ENCODE peak calls at places on chromosomes 1 and 21, in nine cellular contexts. T, P, G, B, R, F, L, Y and E are unnamed samples. For H3K4me1, the result is how much of the 10 kb centered on the place peaks cover.

GRCh38 chr1:27193194-27193593 is 38.3 kb upstream of the SLC9A1 start:
- DNase-seq in P (no peak), G (no peak), Y (no peak), F (no peak), R (no peak), T (no peak), L (no peak), B (no peak), E (no peak)

GRCh38 chr1:93908394-93909145 is 660 bp downstream of the GCLM start:
- DNase-seq in T (peak), F (peak), Y (peak), P (peak), R (peak), B (peak), G (peak), L (peak), E (no peak)

GRCh38 chr1:144101397-144102050 is 129.7 kb upstream of the FAM72C start:
- DNase-seq in R (peak), F (peak), Y (peak), T (peak), P (peak), L (peak), G (peak), B (peak), E (peak)

GRCh38 chr1:196502437-196502836 is 105.8 kb downstream of the KCNT2 start:
- DNase-seq in T (no peak), F (no peak), R (no peak), B (no peak), Y (no peak), L (no peak), P (no peak), G (no peak), E (no peak)

GRCh38 chr1:234214911-234215892 is 158.1 kb upstream of the COA6 start:
- DNase-seq in R (peak), T (no peak), F (no peak), P (no peak), Y (no peak), L (no peak), G (peak), B (no peak), E (no peak)

GRCh38 chr1:201593200-201593828 is 54.4 kb downstream of the NAV1 start:
- DNase-seq in P (no peak), R (peak), G (peak), B (peak), Y (peak), F (no peak), L (peak), T (no peak), E (peak)

GRCh38 chr1:10117865-10118264 is 85.1 kb downstream of the UBE4B start:
- DNase-seq in Y (no peak), F (no peak), G (no peak), R (no peak), L (no peak), B (no peak), T (no peak), P (no peak), E (no peak)

GRCh38 chr1:21175670-21176581 is 771 bp downstream of the EIF4G3 start:
- DNase-seq in Y (peak), P (peak), L (no peak), R (no peak), T (peak), F (peak), B (peak), G (peak), E (no peak)

GRCh38 chr1:200916152-200916551 is 21.5 kb downstream of the INAVA start:
- DNase-seq in T (no peak), F (no peak), R (no peak), L (no peak), G (no peak), P (no peak), Y (no peak), B (no peak), E (no peak)

GRCh38 chr1:162042361-162042760 is 18.7 kb upstream of the OLFML2B start:
- DNase-seq in R (no peak), F (no peak), P (no peak), G (no peak), T (no peak), Y (no peak), B (no peak), L (no peak), E (no peak)

GRCh38 chr1:173193639-173194038 is 13.5 kb downstream of the TNFSF4 start:
- DNase-seq in T (no peak), L (no peak), R (peak), Y (no peak), B (no peak), F (no peak), G (no peak), P (no peak), E (no peak)

GRCh38 chr1:109379422-109379821 is 18.3 kb downstream of the SORT1 start:
- DNase-seq in P (no peak), G (no peak), B (no peak), F (no peak), L (peak), T (no peak), R (no peak), Y (no peak), E (no peak)
- H3K4me1 ChIP-seq in P (under half), G (under half), B (half or more), F (under half), L (under half), T (under half), R (under half), Y (under half), E (half or more)

GRCh38 chr1:154157520-154158306 is 2.8 kb upstream of the NUP210L start:
- DNase-seq in T (no peak), L (no peak), F (peak), P (peak), R (no peak), G (peak), B (no peak), Y (no peak), E (no peak)

GRCh38 chr1:154151311-154151710 is 3.6 kb downstream of the NUP210L start:
- DNase-seq in F (no peak), R (no peak), B (no peak), T (no peak), L (no peak), P (no peak), G (no peak), Y (no peak), E (no peak)

GRCh38 chr1:154155282-154155681 is 409 bp upstream of the NUP210L start:
- DNase-seq in G (peak), R (no peak), Y (peak), T (no peak), L (no peak), F (no peak), P (no peak), B (no peak), E (no peak)

GRCh38 chr1:154154053-154154452 is 820 bp downstream of the NUP210L start:
- DNase-seq in B (no peak), G (no peak), F (no peak), T (no peak), R (no peak), L (no peak), Y (no peak), P (no peak), E (no peak)

DNA sequence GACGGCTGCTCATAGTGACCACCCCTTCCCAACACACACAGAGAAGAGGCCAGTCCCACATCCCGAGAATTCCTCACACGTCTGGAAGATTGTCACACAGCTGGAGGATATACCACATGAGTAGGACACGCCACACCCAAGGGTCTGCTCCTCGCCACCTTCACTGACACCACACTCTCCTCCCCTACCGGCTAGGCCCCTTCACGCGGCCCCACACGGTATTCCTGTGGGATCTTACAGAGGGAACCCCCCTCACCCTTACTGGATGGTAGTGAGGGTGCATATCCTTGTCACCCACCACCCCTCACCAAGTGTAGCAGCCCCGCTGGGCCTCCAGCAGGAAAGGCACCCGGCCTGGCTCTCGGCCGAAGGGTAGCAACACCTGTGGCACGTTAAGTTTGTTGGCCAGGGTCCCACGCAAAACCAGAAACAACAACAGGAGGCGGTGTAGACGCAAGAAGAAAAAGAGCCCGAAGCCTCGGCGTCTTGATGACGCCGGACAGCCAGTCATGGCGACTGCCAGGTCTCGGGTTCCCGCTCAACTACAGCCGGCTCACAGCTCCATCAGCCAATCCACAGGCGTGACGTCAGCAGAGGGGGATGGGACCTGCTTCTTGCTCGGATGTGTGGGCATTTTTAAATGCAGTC is at the start of gene NUP210L:
- DNase-seq in B (peak), F (no peak), P (no peak), L (no peak), T (peak), Y (peak), R (no peak), G (peak), E (no peak)
- H3K4me1 ChIP-seq in B (under half), F (half or more), P (under half), L (under half), T (under half), Y (under half), R (under half), G (under half), E (under half)

GRCh38 chr1:16148329-16149092 is 7.4 kb downstream of the EPHA2 start:
- DNase-seq in L (no peak), T (no peak), R (no peak), Y (no peak), G (no peak), F (no peak), P (no peak), B (no peak), E (no peak)

GRCh38 chr1:16150508-16150907 is 5.4 kb downstream of the EPHA2 start:
- DNase-seq in T (no peak), L (no peak), B (no peak), R (no peak), P (no peak), G (no peak), Y (no peak), F (no peak), E (no peak)

GRCh38 chr1:16149702-16150488 is 6.0 kb downstream of the EPHA2 start:
- DNase-seq in T (no peak), P (no peak), F (no peak), R (no peak), Y (no peak), L (no peak), G (no peak), B (no peak), E (no peak)

GRCh38 chr1:16147615-16147926 is 8.3 kb downstream of the EPHA2 start:
- DNase-seq in Y (no peak), R (no peak), B (no peak), T (no peak), F (no peak), L (no peak), P (no peak), G (no peak), E (no peak)

DNA sequence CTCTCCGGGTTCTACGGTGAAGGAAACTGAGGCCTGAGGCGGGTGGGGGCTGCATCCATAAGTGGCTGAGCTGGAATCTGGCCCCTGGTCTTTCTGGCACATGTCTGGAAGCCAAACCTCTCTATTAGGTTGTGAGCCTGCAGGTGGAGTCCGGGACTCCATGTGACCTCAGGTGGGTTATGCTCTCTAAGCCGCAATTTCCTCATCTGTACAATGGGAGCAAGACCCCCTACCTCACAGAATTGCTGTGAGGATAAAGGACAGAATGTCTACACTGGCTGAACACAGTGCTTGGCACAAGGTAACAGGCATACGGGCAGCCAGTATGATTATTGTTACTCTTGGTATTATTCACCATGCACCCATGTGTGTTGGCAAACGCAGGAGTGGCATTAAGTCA is 6.7 kb downstream of the EPHA2 start:
- DNase-seq in Y (no peak), G (no peak), T (no peak), B (no peak), F (no peak), R (no peak), P (no peak), L (no peak), E (no peak)
- H3K4me1 ChIP-seq in Y (under half), G (half or more), T (under half), B (under half), F (under half), R (half or more), P (under half), L (half or more), E (half or more)

DNA sequence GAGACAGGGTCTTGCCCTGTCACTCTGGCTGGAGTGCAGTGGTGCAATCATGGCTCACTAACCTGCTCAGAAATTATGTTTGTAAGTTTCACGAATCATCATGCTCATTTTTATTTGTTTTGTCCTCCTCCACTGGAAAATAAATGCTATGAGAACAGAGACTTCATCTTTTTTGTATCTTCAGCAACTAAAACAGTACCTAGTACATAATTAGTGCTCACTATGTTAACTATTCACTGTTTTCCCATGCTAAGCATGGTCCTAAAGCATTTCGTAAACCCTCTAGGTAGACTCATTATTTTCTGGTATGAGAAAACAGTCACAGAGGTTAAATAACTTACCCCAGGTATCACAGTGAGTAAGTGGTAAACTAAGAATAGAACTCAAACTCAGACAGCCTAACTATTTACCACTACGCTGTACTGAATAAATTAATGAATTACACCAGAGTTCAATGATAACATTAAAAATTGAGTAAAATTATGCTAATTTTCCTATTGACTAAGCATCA is 118.4 kb downstream of the RERE start:
- DNase-seq in Y (no peak), P (no peak), T (no peak), B (no peak), L (no peak), F (no peak), R (no peak), G (no peak), E (no peak)
- H3K4me1 ChIP-seq in Y (under half), P (under half), T (under half), B (under half), L (under half), F (under half), R (under half), G (under half), E (under half)

GRCh38 chr1:226658538-226659125 is 80.5 kb downstream of the ITPKB start:
- DNase-seq in G (no peak), B (no peak), L (no peak), R (no peak), F (no peak), Y (no peak), P (no peak), T (no peak), E (no peak)
- H3K4me1 ChIP-seq in G (under half), B (half or more), L (under half), R (half or more), F (under half), Y (under half), P (under half), T (under half), E (under half)

DNA sequence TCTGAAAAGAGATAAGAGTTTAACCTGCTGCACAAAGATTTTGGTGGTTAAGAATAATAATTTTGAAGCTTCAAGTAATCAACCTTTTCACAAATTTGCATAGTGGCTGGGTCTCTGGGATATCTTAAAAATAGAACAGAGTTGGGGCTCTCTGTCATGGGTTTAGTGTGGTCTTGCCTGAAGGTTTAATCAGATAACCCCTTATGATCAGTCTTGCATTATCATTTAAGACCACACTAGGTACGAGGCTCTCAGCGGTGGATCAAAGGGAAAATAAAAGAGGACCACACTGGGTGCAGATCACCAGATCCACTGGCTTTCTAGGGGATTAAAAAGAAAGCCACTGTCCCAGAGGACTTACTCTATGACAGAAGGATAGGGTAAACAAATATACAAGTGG is 19.5 kb downstream of the LRRC8C start:
- DNase-seq in L (no peak), P (no peak), B (no peak), Y (no peak), G (no peak), T (no peak), R (no peak), F (no peak), E (no peak)
- H3K4me1 ChIP-seq in L (under half), P (under half), B (under half), Y (under half), G (under half), T (under half), R (under half), F (half or more), E (under half)

GRCh38 chr1:218462116-218462515 is 117.0 kb downstream of the TGFB2 start:
- DNase-seq in Y (no peak), G (no peak), L (no peak), P (no peak), B (no peak), T (no peak), R (no peak), F (no peak), E (no peak)

GRCh38 chr1:218462591-218462990 is 117.5 kb downstream of the TGFB2 start:
- DNase-seq in F (no peak), P (no peak), T (no peak), Y (no peak), B (no peak), L (no peak), R (no peak), G (no peak), E (no peak)

GRCh38 chr1:218459878-218460277 is 114.7 kb downstream of the TGFB2 start:
- DNase-seq in Y (peak), L (peak), G (peak), B (no peak), R (peak), F (no peak), P (no peak), T (no peak), E (no peak)

GRCh38 chr1:218460367-218460766 is 115.2 kb downstream of the TGFB2 start:
- DNase-seq in R (peak), Y (peak), L (peak), T (no peak), B (no peak), G (peak), P (no peak), F (no peak), E (no peak)

GRCh38 chr1:218461351-218461750 is 116.2 kb downstream of the TGFB2 start:
- DNase-seq in T (no peak), F (no peak), B (no peak), L (no peak), P (no peak), G (no peak), Y (no peak), R (no peak), E (no peak)
- H3K4me1 ChIP-seq in T (under half), F (under half), B (half or more), L (under half), P (under half), G (under half), Y (under half), R (under half), E (under half)

GRCh38 chr21:45176141-45176540 is 101.8 kb downstream of the ADARB1 start:
- DNase-seq in L (no peak), G (no peak), B (no peak), R (no peak), Y (no peak), T (no peak), P (no peak), F (no peak), E (peak)

GRCh38 chr21:45179568-45180288 is 105.3 kb downstream of the ADARB1 start:
- DNase-seq in R (no peak), Y (no peak), T (no peak), F (no peak), P (no peak), B (no peak), G (no peak), L (no peak), E (peak)

GRCh38 chr21:45178971-45179370 is 104.6 kb downstream of the ADARB1 start:
- DNase-seq in R (no peak), L (no peak), F (no peak), G (no peak), T (no peak), P (no peak), Y (no peak), B (no peak), E (peak)

GRCh38 chr21:45177039-45177438 is 102.7 kb downstream of the ADARB1 start:
- DNase-seq in P (no peak), L (no peak), T (no peak), Y (no peak), R (no peak), B (no peak), G (no peak), F (no peak), E (no peak)

GRCh38 chr21:45178072-45178608 is 103.8 kb downstream of the ADARB1 start:
- DNase-seq in R (no peak), B (no peak), P (no peak), T (no peak), Y (no peak), L (no peak), G (no peak), F (no peak), E (peak)
- H3K4me1 ChIP-seq in R (under half), B (under half), P (under half), T (under half), Y (under half), L (under half), G (under half), F (under half), E (under half)

GRCh38 chr1:227621211-227621610 is 57.9 kb downstream of the ZNF678 start:
- DNase-seq in R (no peak), L (no peak), B (no peak), F (no peak), Y (no peak), P (no peak), T (no peak), G (no peak), E (peak)
- H3K4me1 ChIP-seq in R (under half), L (under half), B (under half), F (under half), Y (under half), P (under half), T (under half), G (under half), E (under half)